ENCODE peak calls at places on chromosomes 11 and 22, in eight cellular contexts. X, R, S, H, G, A, T and O are unnamed samples.

GRCh38 chr11:2574553-2575535 is 125.0 kb downstream of the KCNQ1OT1 start:
- DNase-seq in R (no peak), S (no peak), X (no peak), A (peak), G (no peak), T (no peak), H (peak), O (peak)

GRCh38 chr11:9330387-9331384 is 16.3 kb upstream of the TMEM41B start:
- DNase-seq in X (no peak), T (no peak), A (no peak), R (no peak), H (no peak), S (no peak), G (no peak), O (no peak)

GRCh38 chr11:69640995-69641581 is at the start of gene CCND1:
- DNase-seq in H (peak), A (peak), R (no peak), G (peak), S (peak), X (peak), T (peak), O (peak)

GRCh38 chr11:68996376-68997123 is 15.8 kb upstream of the MRGPRD start:
- DNase-seq in X (no peak), H (peak), G (no peak), T (no peak), R (no peak), A (peak), S (no peak), O (peak)

GRCh38 chr11:4495986-4496385 is 13.5 kb downstream of the OR52K1 start:
- DNase-seq in X (no peak), H (no peak), T (no peak), A (no peak), R (no peak), G (no peak), S (no peak), O (no peak)

GRCh38 chr11:70028147-70028855 is 49.8 kb upstream of the ANO1 start:
- DNase-seq in H (no peak), R (no peak), T (no peak), X (no peak), A (no peak), G (no peak), S (no peak), O (no peak)

GRCh38 chr11:61627831-61628753 is 47.2 kb upstream of the SYT7 start:
- DNase-seq in R (peak), S (peak), X (peak), A (peak), G (peak), H (no peak), T (peak), O (peak)

GRCh38 chr11:68031136-68031459 is 617 bp downstream of the NDUFS8 start:
- DNase-seq in X (no peak), S (no peak), A (no peak), R (no peak), G (no peak), T (peak), H (no peak), O (no peak)

GRCh38 chr11:40722179-40722795 is 737.2 kb downstream of the LRRC4C start:
- DNase-seq in T (no peak), H (no peak), S (no peak), X (no peak), R (no peak), G (no peak), A (no peak), O (no peak)

GRCh38 chr11:57131080-57131790 is 50.5 kb upstream of the LRRC55 start:
- DNase-seq in H (no peak), A (peak), R (no peak), G (no peak), X (no peak), S (no peak), T (no peak), O (no peak)

GRCh38 chr11:58914821-58915543 is 24.3 kb upstream of the GLYATL1 start:
- DNase-seq in H (no peak), T (no peak), A (no peak), G (no peak), X (no peak), S (no peak), R (no peak), O (no peak)

GRCh38 chr22:47187558-47187957 is 425.1 kb downstream of the TBC1D22A start:
- DNase-seq in X (no peak), R (no peak), S (no peak), A (no peak), G (no peak), H (peak), T (no peak), O (peak)

GRCh38 chr11:61682093-61682732 is 2.0 kb downstream of the DAGLA start:
- DNase-seq in G (no peak), R (no peak), X (no peak), H (no peak), T (no peak), A (peak), S (no peak), O (peak)

GRCh38 chr22:33864723-33865130 is 55.5 kb downstream of the LARGE1 start:
- DNase-seq in R (no peak), H (no peak), G (no peak), X (no peak), S (no peak), A (no peak), T (no peak), O (peak)